ENCODE peak calls at places on chromosomes 7 and 10, in six cellular contexts. Q is PC-9, I is uterus, N is AG04450, G is brain microvascular endothelial cell, R is sigmoid colon. H is an unnamed sample.

GRCh38 chr10:100792544-100792943 is 47.2 kb downstream of the PAX2 start:
- DNase-seq in Q (no peak), I (no peak), N (no peak), G (no peak), R (no peak), H (no peak)

GRCh38 chr7:107993879-107994278 is 9.1 kb downstream of the LAMB1 start:
- DNase-seq in Q (no peak), I (no peak), N (no peak), G (no peak), R (no peak), H (no peak)

GRCh38 chr7:104123786-104124185 is 84.0 kb downstream of the ORC5 start:
- DNase-seq in Q (no peak), I (no peak), N (no peak), G (peak), R (no peak), H (no peak)

GRCh38 chr7:112110175-112110574 is 96.0 kb downstream of the DOCK4 start:
- DNase-seq in Q (no peak), I (no peak), N (no peak), G (no peak), R (no peak), H (no peak)

GRCh38 chr7:30196408-30196807 is 61.6 kb downstream of the MTURN start:
- DNase-seq in Q (no peak), I (no peak), N (no peak), G (no peak), R (no peak), H (no peak)

GRCh38 chr10:124166431-124167125 is 73.2 kb upstream of the CHST15 start:
- DNase-seq in Q (no peak), I (peak), N (no peak), G (no peak), R (peak), H (no peak)

GRCh38 chr7:94509264-94509878 is at the start of gene CASD1:
- DNase-seq in Q (no peak), I (peak), N (no peak), G (peak), R (peak), H (no peak)

GRCh38 chr10:119198438-119198837 is 8.9 kb upstream of the GRK5 start:
- DNase-seq in Q (no peak), I (no peak), N (no peak), G (no peak), R (peak), H (no peak)

GRCh38 chr7:101126651-101127459 is at the start of gene SERPINE1:
- DNase-seq in Q (peak), I (peak), N (peak), G (peak), R (peak), H (peak)

GRCh38 chr10:28569506-28570159 is 36.7 kb downstream of the WAC start:
- DNase-seq in Q (no peak), I (no peak), N (peak), G (peak), R (no peak), H (no peak)

GRCh38 chr7:69994907-69995542 is 396.8 kb downstream of the AUTS2 start:
- DNase-seq in Q (no peak), I (no peak), N (no peak), G (no peak), R (no peak), H (no peak)

GRCh38 chr10:127280446-127280845 is 84.1 kb upstream of the INSYN2A start:
- DNase-seq in Q (no peak), I (no peak), N (no peak), G (no peak), R (no peak), H (no peak)

GRCh38 chr7:3177271-3177670 is 123.8 kb upstream of the SDK1 start:
- DNase-seq in Q (no peak), I (no peak), N (no peak), G (no peak), R (no peak), H (no peak)

GRCh38 chr10:123847686-123848432 is 43.7 kb downstream of the CPXM2 start:
- DNase-seq in Q (no peak), I (no peak), N (no peak), G (no peak), R (no peak), H (no peak)

GRCh38 chr7:113764401-113765035 is 154.3 kb downstream of the PPP1R3A start:
- DNase-seq in Q (no peak), I (no peak), N (no peak), G (no peak), R (no peak), H (no peak)

GRCh38 chr7:91660734-91661355 is 219.7 kb downstream of the MTERF1 start:
- DNase-seq in Q (no peak), I (no peak), N (no peak), G (no peak), R (no peak), H (no peak)

GRCh38 chr10:1043532-1043995 is 5.4 kb downstream of the IDI1 start:
- DNase-seq in Q (no peak), I (no peak), N (no peak), G (no peak), R (no peak), H (no peak)

GRCh38 chr7:158549176-158549833 is 38.3 kb downstream of the PTPRN2 start:
- DNase-seq in Q (no peak), I (peak), N (no peak), G (peak), R (no peak), H (no peak)

GRCh38 chr10:6401066-6401465 is 179.0 kb downstream of the PRKCQ start:
- DNase-seq in Q (no peak), I (no peak), N (no peak), G (no peak), R (no peak), H (no peak)

GRCh38 chr10:48658243-48658888 is 26.3 kb upstream of the WDFY4 start:
- DNase-seq in Q (peak), I (peak), N (peak), G (peak), R (peak), H (no peak)

GRCh38 chr10:21756707-21757600 is 222.9 kb downstream of the MLLT10 start:
- DNase-seq in Q (no peak), I (no peak), N (no peak), G (no peak), R (no peak), H (no peak)

GRCh38 chr7:53768191-53768590 is 732.8 kb downstream of the POM121L12 start:
- DNase-seq in Q (no peak), I (no peak), N (no peak), G (no peak), R (no peak), H (no peak)

GRCh38 chr7:77416621-77417371 is 647 bp upstream of the GSAP start:
- DNase-seq in Q (no peak), I (no peak), N (no peak), G (no peak), R (no peak), H (no peak)

GRCh38 chr10:97380513-97380912 is 20.6 kb downstream of the RRP12 start:
- DNase-seq in Q (no peak), I (no peak), N (no peak), G (no peak), R (no peak), H (no peak)

GRCh38 chr7:86295526-86295925 is 348.2 kb upstream of the GRM3 start:
- DNase-seq in Q (no peak), I (no peak), N (no peak), G (no peak), R (no peak), H (no peak)

GRCh38 chr10:93757136-93757535 is 600 bp upstream of the LGI1 start:
- DNase-seq in Q (no peak), I (no peak), N (no peak), G (no peak), R (no peak), H (no peak)

GRCh38 chr7:108460964-108461363 is 4.7 kb upstream of the NRCAM start:
- DNase-seq in Q (no peak), I (no peak), N (no peak), G (no peak), R (no peak), H (no peak)

GRCh38 chr7:41573017-41573416 is 129.9 kb downstream of the INHBA start:
- DNase-seq in Q (peak), I (no peak), N (no peak), G (peak), R (no peak), H (no peak)

GRCh38 chr10:110725809-110726641 is 81.9 kb downstream of the RBM20 start:
- DNase-seq in Q (no peak), I (no peak), N (no peak), G (peak), R (no peak), H (no peak)

GRCh38 chr7:30707391-30708351 is 25.4 kb upstream of the CRHR2 start:
- DNase-seq in Q (no peak), I (no peak), N (no peak), G (no peak), R (no peak), H (no peak)

GRCh38 chr7:19117081-19117869 is at the start of gene TWIST1:
- DNase-seq in Q (peak), I (peak), N (peak), G (peak), R (peak), H (peak)

GRCh38 chr7:91020611-91021385 is 243.4 kb upstream of the FZD1 start:
- DNase-seq in Q (no peak), I (no peak), N (no peak), G (peak), R (no peak), H (no peak)

GRCh38 chr7:107973861-107974260 is 29.1 kb downstream of the LAMB1 start:
- DNase-seq in Q (no peak), I (no peak), N (no peak), G (no peak), R (no peak), H (no peak)

GRCh38 chr7:112331495-112331894 is 118.8 kb upstream of the IFRD1 start:
- DNase-seq in Q (no peak), I (no peak), N (no peak), G (no peak), R (no peak), H (no peak)

GRCh38 chr7:23121175-23121574 is 15.6 kb downstream of the KLHL7 start:
- DNase-seq in Q (no peak), I (no peak), N (no peak), G (no peak), R (no peak), H (no peak)

GRCh38 chr7:142787034-142787768 is 16.4 kb downstream of the PRSS2 start:
- DNase-seq in Q (no peak), I (no peak), N (no peak), G (no peak), R (no peak), H (no peak)

DNA sequence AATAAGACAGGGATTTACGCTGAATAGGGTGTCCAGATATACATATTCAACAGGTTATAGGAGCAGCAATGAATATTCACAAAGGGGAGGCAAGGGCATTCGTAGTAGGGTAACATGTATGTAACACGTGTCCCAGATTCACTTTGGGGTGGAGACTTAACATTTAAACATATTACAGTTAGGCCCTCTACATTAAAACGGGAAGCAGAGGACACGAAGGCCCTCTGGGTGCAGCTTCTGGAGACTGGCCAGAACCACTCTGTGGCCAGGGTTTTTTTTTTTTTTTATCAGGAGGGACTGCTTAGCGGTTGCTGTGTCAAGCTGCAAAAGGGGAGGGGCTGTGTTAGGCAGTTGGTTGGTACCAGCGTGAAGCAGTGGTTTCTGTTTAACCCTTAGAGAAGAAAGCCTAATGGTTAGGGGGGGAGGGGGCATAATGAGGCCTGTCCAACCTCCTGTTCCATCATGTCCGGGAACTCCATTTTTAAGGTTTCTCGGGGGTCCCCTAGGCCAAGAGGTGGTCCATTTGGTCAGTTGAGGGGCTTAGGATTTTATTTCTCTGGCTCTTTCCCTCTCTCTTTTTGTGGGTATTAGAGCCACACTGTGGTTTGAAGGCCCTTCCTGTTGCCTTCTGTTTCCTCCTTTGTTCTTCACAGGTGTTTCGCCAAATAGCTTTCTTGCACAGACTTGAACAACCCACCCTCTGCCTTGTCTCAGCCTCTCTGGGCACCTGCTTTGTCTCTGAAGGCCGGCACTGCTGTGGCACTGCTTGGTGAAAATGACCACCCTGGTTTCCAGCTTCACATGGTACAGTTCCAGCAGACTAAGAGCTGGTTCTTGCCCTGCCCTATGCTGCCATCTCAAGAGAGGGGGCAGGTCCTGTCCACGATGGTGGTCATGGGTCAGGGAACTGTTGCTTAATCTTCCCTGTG is 26.4 kb downstream of the PRF1 start:
- DNase-seq in Q (peak), I (no peak), N (no peak), G (peak), R (peak), H (peak)
- H3K4me3 ChIP-seq in Q (no peak), I (no peak), N (no peak), G (no peak), R (no peak), H (no peak)

GRCh38 chr10:62554632-62555199 is 180.5 kb downstream of the ZNF365 start:
- DNase-seq in Q (no peak), I (no peak), N (no peak), G (peak), R (no peak), H (no peak)
- TF ChIP-seq CTCF in Q (peak), I (no peak), N (peak), G (peak), R (no peak), H (peak)

DNA sequence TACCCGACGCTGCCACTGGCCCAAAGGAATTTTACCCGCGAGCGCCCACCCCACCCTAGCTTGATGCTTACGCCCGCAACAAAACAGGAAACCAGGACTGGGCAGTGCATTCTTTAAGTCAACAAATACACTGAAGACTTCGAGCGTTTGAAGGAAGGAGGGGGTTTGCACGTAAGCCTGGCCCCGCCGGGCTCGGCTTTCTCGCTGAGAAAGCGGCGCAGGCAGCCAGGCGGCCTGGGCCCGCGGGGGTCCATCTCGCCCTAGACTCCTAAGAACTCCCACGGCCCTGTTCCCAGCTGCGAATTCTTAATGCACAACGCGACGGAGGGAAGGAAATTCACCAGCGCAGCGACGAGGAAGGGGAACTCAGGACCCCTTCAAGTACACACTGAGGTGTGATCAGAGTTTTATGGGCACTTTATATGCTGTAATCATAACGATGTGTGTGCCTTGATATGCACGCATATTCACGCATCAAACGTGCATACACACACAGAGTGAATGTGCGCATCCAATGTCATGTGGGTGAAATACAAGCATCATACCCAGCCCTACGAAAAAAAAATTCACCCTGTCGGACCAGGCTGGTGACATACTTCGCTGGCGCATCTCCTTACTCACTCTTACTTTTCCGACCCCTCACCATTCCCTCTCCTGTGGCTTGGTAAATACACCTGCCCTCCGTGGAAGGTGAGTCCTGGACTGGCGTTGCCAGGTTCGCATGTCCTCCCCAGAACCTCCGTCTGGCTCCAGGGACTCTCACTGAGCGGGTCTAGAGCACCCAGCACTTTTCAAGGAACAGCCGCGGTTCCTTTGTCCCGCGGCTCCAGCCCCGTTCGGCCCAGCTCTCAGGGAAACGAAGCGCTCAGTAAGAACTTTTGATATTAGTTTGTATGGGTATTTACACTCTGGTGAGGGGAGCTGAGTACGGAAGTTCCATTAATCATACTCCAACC is 5.7 kb upstream of the HOXA13 start:
- DNase-seq in Q (no peak), I (no peak), N (no peak), G (no peak), R (no peak), H (no peak)
- H3K4me3 ChIP-seq in Q (no peak), I (no peak), N (no peak), G (no peak), R (peak), H (no peak)

GRCh38 chr10:63268798-63269503 is 135.8 kb downstream of the NRBF2 start:
- DNase-seq in Q (peak), I (peak), N (peak), G (peak), R (peak), H (peak)
- TF ChIP-seq CTCF in Q (peak), I (peak), N (peak), G (peak), R (peak), H (peak)

GRCh38 chr10:75266945-75267344 is 31.2 kb upstream of the COMTD1 start:
- DNase-seq in Q (peak), I (no peak), N (peak), G (no peak), R (no peak), H (no peak)

GRCh38 chr10:75260990-75261389 is 25.2 kb upstream of the COMTD1 start:
- DNase-seq in Q (peak), I (no peak), N (no peak), G (no peak), R (no peak), H (no peak)

GRCh38 chr10:75263806-75264205 is 28.0 kb upstream of the COMTD1 start:
- DNase-seq in Q (peak), I (no peak), N (no peak), G (no peak), R (no peak), H (no peak)

GRCh38 chr10:75265856-75266255 is 30.1 kb upstream of the COMTD1 start:
- DNase-seq in Q (no peak), I (no peak), N (no peak), G (no peak), R (no peak), H (no peak)

GRCh38 chr10:75261813-75262725 is 26.3 kb upstream of the COMTD1 start:
- DNase-seq in Q (peak), I (peak), N (no peak), G (no peak), R (no peak), H (no peak)
- H3K4me3 ChIP-seq in Q (no peak), I (no peak), N (no peak), G (no peak), R (no peak), H (no peak)

DNA sequence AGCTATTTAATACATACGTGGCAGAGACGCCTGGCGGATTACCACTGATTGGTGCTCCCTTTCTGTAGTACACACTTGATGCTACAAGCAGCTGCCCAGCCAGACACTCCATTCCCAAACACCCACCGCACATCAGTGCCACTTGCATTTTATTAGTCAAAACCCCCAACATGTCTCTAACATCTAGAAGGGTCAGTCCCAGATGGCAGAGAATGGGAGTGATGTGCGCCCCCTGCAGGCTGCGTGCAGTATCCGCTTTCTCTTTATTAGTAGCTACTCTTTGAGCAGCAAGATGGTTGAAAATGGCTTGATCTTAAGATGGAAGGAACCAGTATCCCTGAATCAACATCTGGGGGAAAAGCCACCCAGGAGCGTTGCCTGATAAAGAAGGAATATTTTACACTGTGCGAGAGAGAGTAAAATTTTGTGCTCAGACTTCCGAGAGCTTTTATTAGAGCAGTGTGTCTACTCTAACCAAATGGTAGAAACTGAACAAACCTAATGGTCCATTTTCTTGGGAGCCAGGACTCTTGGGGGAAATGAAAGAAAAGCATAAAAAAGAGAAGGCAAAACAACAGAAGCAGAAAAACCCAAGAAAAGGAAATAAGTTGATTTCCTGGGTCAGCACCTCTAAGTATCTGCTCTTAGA is 78.3 kb downstream of the ST8SIA6 start:
- DNase-seq in Q (no peak), I (no peak), N (no peak), G (peak), R (no peak), H (no peak)
- TF ChIP-seq CTCF in Q (peak), I (no peak), N (peak), G (peak), R (no peak), H (peak)

DNA sequence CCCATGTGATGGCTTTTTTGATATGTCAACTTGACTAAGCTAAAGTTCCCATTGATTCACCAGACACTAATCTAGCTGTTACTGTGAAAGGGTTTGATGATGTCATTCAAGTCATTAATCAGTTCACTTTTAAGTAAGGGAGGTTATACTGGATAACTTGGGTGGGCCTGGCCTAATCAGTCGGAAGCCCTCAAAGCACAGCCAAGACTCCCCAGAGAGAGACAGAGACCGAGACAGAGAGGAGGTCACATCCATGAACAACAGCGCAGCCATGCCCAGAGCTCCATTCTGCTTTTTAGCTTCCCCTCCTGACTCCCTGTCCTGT is 103.4 kb downstream of the TRIL start:
- DNase-seq in Q (no peak), I (no peak), N (no peak), G (no peak), R (no peak), H (no peak)
- H3K4me3 ChIP-seq in Q (no peak), I (no peak), N (no peak), G (no peak), R (no peak), H (no peak)

GRCh38 chr10:133351408-133352318 is 4.5 kb downstream of the PRAP1 start:
- DNase-seq in Q (no peak), I (no peak), N (no peak), G (no peak), R (peak), H (no peak)
- TF ChIP-seq CTCF in Q (no peak), I (no peak), N (no peak), G (peak), R (no peak), H (no peak)

H was measured in kidney epithelial cell.